ENCODE peak calls at places on chromosomes 6 and 20, in four cellular contexts. One of them, this sample, is unnamed. For H3K27me3, the result is how much of the 10 kb centered on the place peaks cover.

GRCh38 chr6:133980168-133980567 is 27.1 kb downstream of the TBPL1 start:
- DNase-seq in IMR-90: no peak
- DNase-seq in K562: no peak
- DNase-seq in GM12878: no peak
- DNase-seq in this sample: no peak

GRCh38 chr20:59939052-59939878 is 840 bp downstream of the PPP1R3D start:
- DNase-seq in GM12878: no peak
- DNase-seq in IMR-90: no peak
- DNase-seq in K562: no peak
- DNase-seq in this sample: no peak

GRCh38 chr6:140320799-140321099 is 946.3 kb upstream of the CITED2 start:
- DNase-seq in IMR-90: no peak
- DNase-seq in GM12878: no peak
- DNase-seq in K562: no peak
- DNase-seq in this sample: no peak

GRCh38 chr6:128438311-128438916 is 82.0 kb downstream of the PTPRK start:
- DNase-seq in IMR-90: no peak
- DNase-seq in GM12878: no peak
- DNase-seq in K562: no peak
- DNase-seq in this sample: no peak

GRCh38 chr20:62422636-62423325 is 4.6 kb downstream of the RBBP8NL start:
- DNase-seq in K562: no peak
- DNase-seq in IMR-90: no peak
- DNase-seq in GM12878: no peak
- DNase-seq in this sample: no peak

GRCh38 chr6:13038315-13039261 is 289.7 kb downstream of the TBC1D7 start:
- DNase-seq in GM12878: no peak
- DNase-seq in IMR-90: no peak
- DNase-seq in K562: no peak
- DNase-seq in this sample: no peak

GRCh38 chr6:140047321-140047720 is 672.9 kb upstream of the CITED2 start:
- DNase-seq in IMR-90: no peak
- DNase-seq in K562: no peak
- DNase-seq in GM12878: no peak
- DNase-seq in this sample: no peak

GRCh38 chr6:2651966-2652365 is 98.8 kb downstream of the MYLK4 start:
- DNase-seq in IMR-90: no peak
- DNase-seq in K562: no peak
- DNase-seq in GM12878: no peak
- DNase-seq in this sample: no peak

GRCh38 chr20:40241944-40242343 is 447.1 kb downstream of the MAFB start:
- DNase-seq in GM12878: no peak
- DNase-seq in IMR-90: no peak
- DNase-seq in K562: no peak
- DNase-seq in this sample: peak

GRCh38 chr20:50366270-50367103 is 143.7 kb upstream of the PTPN1 start:
- DNase-seq in GM12878: no peak
- DNase-seq in IMR-90: peak
- DNase-seq in K562: no peak
- DNase-seq in this sample: peak

GRCh38 chr20:4563534-4563933 is 158.2 kb upstream of the PRND start:
- DNase-seq in K562: peak
- DNase-seq in IMR-90: peak
- DNase-seq in GM12878: no peak
- DNase-seq in this sample: no peak

GRCh38 chr20:60629206-60629605 is 622.9 kb upstream of the CDH4 start:
- DNase-seq in GM12878: no peak
- DNase-seq in K562: no peak
- DNase-seq in IMR-90: no peak
- DNase-seq in this sample: no peak

GRCh38 chr6:143950874-143951273 is 57.2 kb downstream of the PLAGL1 start:
- DNase-seq in GM12878: no peak
- DNase-seq in IMR-90: no peak
- DNase-seq in K562: no peak
- DNase-seq in this sample: no peak

GRCh38 chr6:10719386-10720228 is 3.3 kb upstream of the TMEM14C start:
- DNase-seq in IMR-90: no peak
- DNase-seq in GM12878: no peak
- DNase-seq in K562: peak
- DNase-seq in this sample: peak

GRCh38 chr6:41599015-41599835 is 39.0 kb upstream of the MDFI start:
- DNase-seq in K562: no peak
- DNase-seq in IMR-90: no peak
- DNase-seq in GM12878: no peak
- DNase-seq in this sample: no peak

GRCh38 chr6:83160167-83160566 is 32.9 kb downstream of the PGM3 start:
- DNase-seq in GM12878: no peak
- DNase-seq in K562: peak
- DNase-seq in IMR-90: no peak
- DNase-seq in this sample: no peak

GRCh38 chr20:3674995-3675900 is 6.6 kb downstream of the ADAM33 start:
- DNase-seq in GM12878: no peak
- DNase-seq in K562: no peak
- DNase-seq in IMR-90: no peak
- DNase-seq in this sample: no peak

GRCh38 chr6:150176152-150176551 is 33.3 kb downstream of the PPP1R14C start:
- DNase-seq in K562: no peak
- DNase-seq in IMR-90: no peak
- DNase-seq in GM12878: no peak
- DNase-seq in this sample: no peak

GRCh38 chr20:5205348-5206210 is 78.8 kb downstream of the CDS2 start:
- DNase-seq in IMR-90: peak
- DNase-seq in GM12878: no peak
- DNase-seq in K562: peak
- DNase-seq in this sample: peak

GRCh38 chr20:23340524-23340923 is 10.1 kb upstream of the NXT1 start:
- DNase-seq in IMR-90: peak
- DNase-seq in K562: peak
- DNase-seq in GM12878: no peak
- DNase-seq in this sample: peak

GRCh38 chr6:69735029-69735428 is 61.8 kb downstream of the LMBRD1 start:
- DNase-seq in GM12878: no peak
- DNase-seq in K562: no peak
- DNase-seq in IMR-90: no peak
- DNase-seq in this sample: no peak

GRCh38 chr20:10637062-10637559 is 36.7 kb downstream of the JAG1 start:
- DNase-seq in K562: no peak
- DNase-seq in IMR-90: peak
- DNase-seq in GM12878: no peak
- DNase-seq in this sample: no peak

GRCh38 chr6:32082951-32083350 is 26.2 kb downstream of the TNXB start:
- DNase-seq in GM12878: no peak
- DNase-seq in IMR-90: no peak
- DNase-seq in K562: no peak
- DNase-seq in this sample: no peak

GRCh38 chr6:84709121-84709520 is 55.3 kb downstream of the TBX18 start:
- DNase-seq in IMR-90: no peak
- DNase-seq in GM12878: no peak
- DNase-seq in K562: no peak
- DNase-seq in this sample: no peak

GRCh38 chr20:59737816-59738215 is 133.5 kb downstream of the PHACTR3 start:
- DNase-seq in K562: no peak
- DNase-seq in GM12878: no peak
- DNase-seq in IMR-90: no peak
- DNase-seq in this sample: no peak

GRCh38 chr20:17889226-17889625 is 79.4 kb downstream of the SNX5 start:
- DNase-seq in IMR-90: no peak
- DNase-seq in GM12878: no peak
- DNase-seq in K562: no peak
- DNase-seq in this sample: no peak

GRCh38 chr6:32116674-32117073 is 7.5 kb upstream of the TNXB start:
- DNase-seq in GM12878: no peak
- DNase-seq in K562: peak
- DNase-seq in IMR-90: no peak
- DNase-seq in this sample: peak

GRCh38 chr6:33633084-33633461 is 12.0 kb downstream of the ITPR3 start:
- DNase-seq in K562: no peak
- DNase-seq in GM12878: no peak
- DNase-seq in IMR-90: no peak
- DNase-seq in this sample: no peak
- H3K27me3 ChIP-seq in K562: under half
- H3K27me3 ChIP-seq in GM12878: under half
- H3K27me3 ChIP-seq in IMR-90: under half
- H3K27me3 ChIP-seq in this sample: under half

GRCh38 chr6:66731310-66731709 is 1024.3 kb upstream of the EYS start:
- DNase-seq in IMR-90: no peak
- DNase-seq in GM12878: no peak
- DNase-seq in K562: no peak
- DNase-seq in this sample: no peak

GRCh38 chr6:66740346-66740745 is 1033.3 kb upstream of the EYS start:
- DNase-seq in IMR-90: no peak
- DNase-seq in K562: no peak
- DNase-seq in GM12878: no peak
- DNase-seq in this sample: no peak

DNA sequence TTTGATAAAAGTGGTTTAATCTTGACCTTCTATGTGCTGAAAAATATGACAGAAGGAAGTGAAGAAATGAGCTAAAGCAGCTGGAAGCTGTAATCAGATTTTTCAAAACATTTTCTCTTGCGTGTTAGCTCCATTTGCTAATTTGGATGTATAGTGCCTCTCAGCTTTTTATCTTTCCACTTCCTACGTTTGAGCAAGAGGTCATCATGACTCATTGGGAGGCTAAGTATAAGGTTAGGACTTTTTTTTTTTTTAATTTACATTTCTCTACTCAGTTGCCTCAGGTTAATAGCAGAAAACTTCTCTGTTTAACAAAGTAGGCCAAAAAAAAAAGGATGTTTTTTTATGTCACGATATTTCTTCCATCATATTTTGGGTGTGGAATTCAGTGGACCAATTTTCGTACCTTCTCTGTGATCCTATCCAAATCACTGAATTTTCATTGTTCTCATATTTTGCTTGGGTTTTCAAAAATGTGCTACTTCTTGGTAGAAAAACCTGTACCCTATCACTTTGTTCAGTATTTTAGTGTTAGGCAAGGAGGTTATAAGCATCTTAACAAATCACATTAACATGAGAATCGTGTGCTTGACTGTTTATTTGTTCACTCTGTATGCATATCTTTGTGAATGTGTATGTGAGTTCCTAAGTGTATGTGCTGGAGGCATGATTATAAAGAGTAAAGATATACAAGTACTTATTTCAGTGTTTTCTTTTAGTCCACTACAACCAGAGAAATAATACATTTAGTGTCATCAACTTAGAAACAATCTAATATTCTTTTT is 1028.3 kb upstream of the EYS start:
- DNase-seq in K562: no peak
- DNase-seq in IMR-90: no peak
- DNase-seq in GM12878: no peak
- DNase-seq in this sample: no peak
- H3K4me3 ChIP-seq in K562: no peak
- H3K4me3 ChIP-seq in IMR-90: no peak
- H3K4me3 ChIP-seq in GM12878: no peak
- H3K4me3 ChIP-seq in this sample: no peak

GRCh38 chr6:47485491-47486135 is 8.0 kb downstream of the CD2AP start:
- DNase-seq in GM12878: no peak
- DNase-seq in K562: no peak
- DNase-seq in IMR-90: no peak
- DNase-seq in this sample: no peak

GRCh38 chr6:47484616-47485015 is 7.0 kb downstream of the CD2AP start:
- DNase-seq in IMR-90: peak
- DNase-seq in K562: no peak
- DNase-seq in GM12878: no peak
- DNase-seq in this sample: no peak

GRCh38 chr6:47483516-47483852 is 5.9 kb downstream of the CD2AP start:
- DNase-seq in GM12878: no peak
- DNase-seq in K562: no peak
- DNase-seq in IMR-90: no peak
- DNase-seq in this sample: no peak

GRCh38 chr6:47485083-47485482 is 7.5 kb downstream of the CD2AP start:
- DNase-seq in GM12878: no peak
- DNase-seq in IMR-90: no peak
- DNase-seq in K562: no peak
- DNase-seq in this sample: no peak

DNA sequence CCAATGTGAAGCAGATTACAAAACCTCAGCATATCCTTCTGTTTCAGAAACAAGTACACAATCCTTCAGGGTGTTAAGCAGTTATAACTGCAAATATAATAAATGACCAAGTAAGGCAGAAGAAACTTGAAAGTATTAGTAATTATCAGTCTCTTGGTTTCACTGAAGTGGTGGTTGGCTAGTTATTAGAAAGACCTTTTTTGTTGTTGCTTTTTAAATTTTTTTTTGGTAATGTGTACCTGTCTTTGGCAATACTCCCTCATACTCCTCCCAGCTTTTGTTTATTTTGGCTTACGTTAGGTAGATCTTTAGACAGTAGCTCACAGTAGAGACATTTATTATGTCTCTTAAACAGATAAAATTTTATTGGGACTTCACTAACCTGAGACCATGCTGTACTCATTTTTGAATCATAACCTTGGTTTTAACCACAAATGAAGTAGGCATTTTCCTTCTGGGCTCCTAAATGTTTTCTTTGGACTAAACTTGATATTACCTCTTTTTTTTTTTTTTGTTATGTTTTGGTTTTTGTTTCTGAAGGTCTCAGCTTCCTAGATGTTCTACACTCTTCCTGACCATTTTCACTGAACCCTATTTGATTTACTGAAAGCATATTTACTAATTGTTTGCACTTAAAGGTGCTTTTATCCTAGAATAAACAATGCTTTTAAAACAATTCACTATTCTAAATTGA is 6.4 kb downstream of the CD2AP start:
- DNase-seq in GM12878: no peak
- DNase-seq in IMR-90: peak
- DNase-seq in K562: no peak
- DNase-seq in this sample: no peak
- TF ChIP-seq RCOR1 in GM12878: no peak
- TF ChIP-seq RCOR1 in IMR-90: no peak
- TF ChIP-seq RCOR1 in K562: no peak
- TF ChIP-seq RCOR1 in this sample: no peak

DNA sequence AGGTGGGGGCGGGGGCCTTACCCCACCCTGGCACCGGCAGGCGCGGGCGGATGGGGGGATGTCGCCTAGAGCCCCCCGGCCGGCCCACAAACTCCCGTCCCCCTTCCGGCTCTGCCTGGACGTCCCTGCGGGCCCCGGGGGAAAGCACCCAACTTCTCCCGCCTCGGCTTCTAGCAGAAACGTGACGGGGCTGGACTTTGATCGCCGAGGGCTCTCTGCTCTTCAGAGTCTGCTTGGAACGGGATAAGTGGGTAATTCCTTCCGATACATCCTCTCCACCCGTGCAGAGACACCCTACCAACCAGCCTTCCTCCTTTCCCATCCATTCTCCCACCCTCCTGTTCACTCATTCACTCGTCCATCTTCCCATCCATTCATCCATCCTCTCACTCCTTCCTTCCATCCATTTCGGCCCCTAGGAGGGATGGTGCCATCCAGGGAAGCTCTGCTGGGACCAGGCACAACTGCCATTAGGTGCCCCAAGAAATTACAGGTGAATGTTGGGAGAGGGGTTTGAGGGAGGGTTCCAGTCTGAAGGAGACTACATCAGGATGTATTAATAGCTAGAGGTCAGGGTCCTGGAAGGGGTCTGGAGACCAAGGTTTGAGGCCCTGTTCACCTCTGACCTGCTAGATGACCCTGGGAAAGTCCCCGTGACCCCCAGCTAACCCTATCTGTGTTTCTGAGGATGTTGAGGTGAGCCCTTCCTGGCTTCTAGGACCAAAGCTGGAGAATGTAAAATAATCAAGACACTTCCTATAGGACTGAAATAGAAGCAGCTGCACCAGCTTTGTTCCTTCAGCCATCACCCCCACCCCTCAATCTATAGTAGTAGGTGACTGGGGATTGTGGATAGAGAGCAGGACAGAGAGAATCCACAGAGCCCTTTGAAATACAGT is 518 bp downstream of the TTLL9 start:
- DNase-seq in K562: no peak
- DNase-seq in IMR-90: no peak
- DNase-seq in GM12878: no peak
- DNase-seq in this sample: no peak
- H3K27me3 ChIP-seq in K562: under half
- H3K27me3 ChIP-seq in IMR-90: half or more
- H3K27me3 ChIP-seq in GM12878: under half
- H3K27me3 ChIP-seq in this sample: under half